ENCODE peak calls at places on chromosomes 16 and 17, in five cellular contexts. S is BE2C, F is psoas muscle, B is choroid plexus epithelial cell, D is prostate gland. Y is an unnamed sample.

GRCh38 chr16:28932339-28933141 is 769 bp downstream of the CD19 start:
- DNase-seq in S (no peak), F (no peak), B (no peak), D (no peak), Y (no peak)

GRCh38 chr17:75152971-75153853 is 1.1 kb downstream of the JPT1 start:
- DNase-seq in S (peak), F (no peak), B (peak), D (peak), Y (no peak)

GRCh38 chr17:79777844-79778503 is at the start of gene CBX2:
- DNase-seq in S (peak), F (peak), B (peak), D (peak), Y (peak)

GRCh38 chr17:73126716-73127473 is 34.4 kb upstream of the SLC39A11 start:
- DNase-seq in S (no peak), F (no peak), B (no peak), D (no peak), Y (no peak)

GRCh38 chr17:16120937-16121336 is 94.4 kb downstream of the NCOR1 start:
- DNase-seq in S (no peak), F (no peak), B (no peak), D (no peak), Y (no peak)

GRCh38 chr16:89701425-89702406 is at the start of gene SPATA2L:
- DNase-seq in S (peak), F (peak), B (peak), D (peak), Y (peak)

GRCh38 chr17:42673885-42674754 is 2.7 kb downstream of the PLEKHH3 start:
- DNase-seq in S (peak), F (peak), B (peak), D (peak), Y (no peak)

GRCh38 chr16:14062261-14062660 is 8.9 kb upstream of the MRTFB start:
- DNase-seq in S (no peak), F (no peak), B (no peak), D (no peak), Y (no peak)

GRCh38 chr16:57774886-57775285 is 27.4 kb downstream of the KIFC3 start:
- DNase-seq in S (no peak), F (peak), B (no peak), D (no peak), Y (no peak)

GRCh38 chr16:5422047-5422446 is 324.5 kb upstream of the EEF2KMT start:
- DNase-seq in S (no peak), F (no peak), B (no peak), D (no peak), Y (no peak)

GRCh38 chr16:15450624-15451023 is 16.2 kb downstream of the BMERB1 start:
- DNase-seq in S (no peak), F (peak), B (no peak), D (no peak), Y (no peak)

GRCh38 chr17:62572488-62573469 is 54.7 kb upstream of the MRC2 start:
- DNase-seq in S (no peak), F (no peak), B (peak), D (no peak), Y (no peak)

GRCh38 chr16:12143776-12144175 is 167.2 kb downstream of the SNX29 start:
- DNase-seq in S (no peak), F (no peak), B (no peak), D (no peak), Y (no peak)

GRCh38 chr16:474420-475122 is 49.1 kb downstream of the RAB11FIP3 start:
- DNase-seq in S (no peak), F (no peak), B (no peak), D (no peak), Y (no peak)

GRCh38 chr16:995087-995486 is 13.5 kb downstream of the SOX8 start:
- DNase-seq in S (no peak), F (no peak), B (peak), D (no peak), Y (no peak)

GRCh38 chr17:17994770-17995169 is 22.1 kb downstream of the DRC3 start:
- DNase-seq in S (no peak), F (no peak), B (peak), D (no peak), Y (no peak)

GRCh38 chr16:57532251-57532625 is 4.1 kb downstream of the CCDC102A start:
- DNase-seq in S (no peak), F (no peak), B (no peak), D (no peak), Y (no peak)

GRCh38 chr17:71434716-71435115 is 686.1 kb upstream of the SOX9 start:
- DNase-seq in S (no peak), F (no peak), B (no peak), D (no peak), Y (no peak)

GRCh38 chr16:80580109-80580832 is 39.5 kb downstream of the DYNLRB2 start:
- DNase-seq in S (no peak), F (no peak), B (peak), D (no peak), Y (peak)

GRCh38 chr16:64900029-64900428 is 221.8 kb downstream of the CDH11 start:
- DNase-seq in S (no peak), F (no peak), B (no peak), D (no peak), Y (no peak)

GRCh38 chr16:65890203-65890602 is 476.3 kb upstream of the CDH5 start:
- DNase-seq in S (no peak), F (no peak), B (no peak), D (no peak), Y (no peak)

GRCh38 chr17:77287432-77288068 is 146.8 kb downstream of the SEC14L1 start:
- DNase-seq in S (peak), F (peak), B (peak), D (peak), Y (no peak)

GRCh38 chr16:53014287-53014686 is 38.4 kb downstream of the CHD9NB start:
- DNase-seq in S (no peak), F (no peak), B (no peak), D (no peak), Y (no peak)

GRCh38 chr17:38546396-38546795 is 59.4 kb downstream of the SRCIN1 start:
- DNase-seq in S (no peak), F (no peak), B (no peak), D (no peak), Y (no peak)

GRCh38 chr16:74052006-74052405 is 244.6 kb upstream of the PSMD7 start:
- DNase-seq in S (no peak), F (no peak), B (no peak), D (no peak), Y (no peak)

GRCh38 chr17:32546031-32546444 is 59.2 kb downstream of the CDK5R1 start:
- DNase-seq in S (no peak), F (no peak), B (no peak), D (no peak), Y (no peak)

GRCh38 chr17:7835818-7836595 is 2.0 kb downstream of the KDM6B start:
- DNase-seq in S (peak), F (peak), B (peak), D (peak), Y (no peak)

GRCh38 chr17:2192367-2193028 is 111.1 kb downstream of the SMG6 start:
- DNase-seq in S (peak), F (peak), B (peak), D (no peak), Y (peak)

GRCh38 chr16:82331397-82331796 is 161.4 kb upstream of the MPHOSPH6 start:
- DNase-seq in S (no peak), F (no peak), B (no peak), D (no peak), Y (no peak)

GRCh38 chr17:2295575-2295974 is 8.0 kb downstream of the SMG6 start:
- DNase-seq in S (no peak), F (no peak), B (peak), D (no peak), Y (no peak)

GRCh38 chr17:44919885-44920564 is 4.7 kb upstream of the GFAP start:
- DNase-seq in S (peak), F (peak), B (peak), D (peak), Y (peak)

GRCh38 chr16:73124665-73125064 is 76.7 kb upstream of the ZFHX3 start:
- DNase-seq in S (no peak), F (no peak), B (no peak), D (no peak), Y (no peak)

GRCh38 chr17:19724501-19725420 is 8.4 kb upstream of the SLC47A2 start:
- DNase-seq in S (no peak), F (peak), B (no peak), D (peak), Y (peak)

GRCh38 chr17:30915833-30916611 is 5.7 kb upstream of the ADAP2 start:
- DNase-seq in S (no peak), F (no peak), B (no peak), D (no peak), Y (no peak)

GRCh38 chr16:20906225-20906870 is 5.8 kb downstream of the LYRM1 start:
- DNase-seq in S (no peak), F (no peak), B (peak), D (no peak), Y (no peak)

GRCh38 chr16:77191259-77191969 is 424 bp downstream of the MON1B start:
- DNase-seq in S (no peak), F (peak), B (peak), D (no peak), Y (peak)

GRCh38 chr16:19115148-19116021 is 1.6 kb downstream of the ITPRIPL2 start:
- DNase-seq in S (no peak), F (no peak), B (no peak), D (no peak), Y (no peak)
- TF ChIP-seq CTCF in S (no peak), F (peak), B (peak), D (no peak), Y (no peak)

GRCh38 chr16:9151074-9151473 is 59.6 kb downstream of the HAPSTR1 start:
- DNase-seq in S (no peak), F (no peak), B (no peak), D (no peak), Y (no peak)

GRCh38 chr16:9151597-9151996 is 60.2 kb downstream of the HAPSTR1 start:
- DNase-seq in S (no peak), F (no peak), B (peak), D (no peak), Y (no peak)

GRCh38 chr16:9144106-9144505 is 52.7 kb downstream of the HAPSTR1 start:
- DNase-seq in S (no peak), F (no peak), B (no peak), D (no peak), Y (no peak)

GRCh38 chr16:9152649-9153501 is 61.4 kb downstream of the HAPSTR1 start:
- DNase-seq in S (no peak), F (no peak), B (no peak), D (no peak), Y (no peak)

DNA sequence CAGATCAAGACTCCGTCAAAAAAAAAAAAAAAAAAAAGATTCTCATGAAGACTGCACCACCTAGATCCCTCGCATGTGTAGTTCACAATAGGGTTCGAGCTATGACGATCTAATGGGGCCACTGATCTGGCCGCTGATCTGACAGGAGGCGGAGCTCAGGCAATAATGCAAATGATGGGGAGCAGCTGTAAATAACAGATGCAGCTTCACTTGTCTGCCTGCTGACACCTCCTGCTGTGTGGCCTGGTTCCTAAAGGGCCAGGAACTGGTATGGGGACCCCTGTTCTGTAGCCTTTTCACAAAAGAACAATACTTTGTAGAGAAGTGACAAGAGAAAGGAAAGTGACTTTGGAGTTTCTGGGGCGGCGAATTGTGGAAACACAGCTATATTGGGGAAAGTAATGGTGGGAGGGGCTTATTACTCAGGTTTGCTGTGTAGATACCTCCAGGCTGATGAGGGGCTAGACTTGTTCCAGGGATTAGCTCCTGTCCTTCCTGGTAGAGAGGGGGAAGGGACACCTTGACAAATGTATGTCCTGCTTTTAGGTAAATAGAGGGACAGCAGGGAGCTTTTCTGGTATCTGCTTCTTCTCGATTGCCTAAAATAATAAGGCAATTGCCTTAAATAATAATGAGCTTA is 57.1 kb downstream of the HAPSTR1 start:
- DNase-seq in S (no peak), F (no peak), B (no peak), D (no peak), Y (no peak)
- H3K4me3 ChIP-seq in S (no peak), F (no peak), B (no peak), D (no peak), Y (no peak)

GRCh38 chr16:9047689-9048301 is 43.6 kb upstream of the HAPSTR1 start:
- DNase-seq in S (peak), F (peak), B (peak), D (peak), Y (peak)

GRCh38 chr16:9048302-9048700 is 43.1 kb upstream of the HAPSTR1 start:
- DNase-seq in S (no peak), F (no peak), B (peak), D (no peak), Y (no peak)

GRCh38 chr16:9053006-9053601 is 38.3 kb upstream of the HAPSTR1 start:
- DNase-seq in S (peak), F (peak), B (peak), D (no peak), Y (no peak)

GRCh38 chr16:9049241-9049640 is 42.2 kb upstream of the HAPSTR1 start:
- DNase-seq in S (no peak), F (no peak), B (peak), D (no peak), Y (no peak)

DNA sequence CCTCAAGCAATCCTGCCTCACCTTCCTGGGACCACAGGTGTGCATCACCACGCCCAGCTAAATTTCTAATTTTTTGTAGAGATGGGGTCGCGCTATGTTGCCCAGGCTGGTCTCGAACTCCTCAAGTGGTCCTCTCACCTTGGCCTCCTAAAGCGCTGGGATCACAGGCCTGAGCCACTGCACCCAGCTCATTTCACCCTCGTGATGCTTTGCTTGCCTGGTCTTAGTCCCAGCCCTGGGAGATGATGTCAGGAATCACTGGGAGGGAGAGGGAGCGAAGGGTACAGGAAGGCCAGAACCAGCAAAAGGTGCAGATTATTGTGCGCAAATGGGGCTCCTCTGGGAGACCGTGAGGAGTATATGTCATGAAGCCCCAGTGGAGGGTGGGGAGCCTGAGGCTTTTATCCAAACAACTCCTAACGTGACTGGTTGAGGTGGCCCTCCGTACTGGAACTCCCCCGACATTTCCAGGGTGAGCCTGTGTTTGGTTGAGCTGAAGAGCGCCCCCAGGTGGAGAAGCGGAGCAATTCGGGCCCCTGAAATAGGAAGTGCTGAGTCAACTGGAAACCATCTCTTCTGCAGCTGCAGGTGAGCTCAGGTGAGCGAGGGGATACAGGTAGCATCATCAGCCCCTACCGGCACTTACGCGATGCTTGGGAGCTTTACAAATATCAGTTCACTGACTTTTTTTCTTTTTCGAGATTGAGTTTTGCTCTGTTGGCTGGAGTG is 41.2 kb upstream of the HAPSTR1 start:
- DNase-seq in S (peak), F (no peak), B (peak), D (no peak), Y (no peak)
- TF ChIP-seq CTCF in S (peak), F (no peak), B (peak), D (no peak), Y (no peak)

DNA sequence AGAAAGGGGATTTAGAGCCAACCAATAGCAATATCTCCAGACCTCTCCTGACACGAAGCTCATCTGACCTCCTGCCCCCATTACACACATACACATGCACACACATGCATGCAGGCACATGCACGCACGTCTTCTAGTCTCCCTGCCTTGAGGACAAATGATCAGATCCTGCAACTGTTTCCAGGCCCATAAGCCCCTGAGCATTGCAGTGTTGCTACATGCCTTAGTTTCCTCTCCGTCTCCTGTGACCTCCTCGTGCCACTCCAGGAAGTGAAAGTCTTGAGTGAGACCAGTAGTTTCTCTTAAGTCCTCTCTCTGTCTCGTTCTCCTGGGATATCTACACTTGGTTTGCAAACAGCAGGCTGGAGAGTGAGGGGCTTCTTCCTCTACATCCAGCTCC is 8.2 kb downstream of the CIITA start:
- DNase-seq in S (no peak), F (no peak), B (no peak), D (no peak), Y (no peak)
- H3K4me3 ChIP-seq in S (no peak), F (no peak), B (no peak), D (no peak), Y (no peak)

Y was measured in CD8-positive, alpha-beta T cell.